ENCODE peak calls at places on chromosomes 5 and 9, in six cellular contexts. C is GM20000; T is stimulated activated CD4-positive, alpha-beta T cell treated with anti-CD3 and anti-CD28 coated beads, Interleukin-12 subunit alpha, Interleukin-12 subunit beta, amount 100 ng/mL, for 24 hours; Q is cardiac muscle cell; R is posterior cingulate gyrus; L is small intestine. A is an unnamed sample.

GRCh38 chr9:132942541-132943182 is 1.8 kb downstream of the TSC1 start:
- DNase-seq in C (no peak), Q (peak), T (no peak), R (no peak), L (peak), A (no peak)

GRCh38 chr9:136671646-136672430 is 9.1 kb downstream of the EGFL7 start:
- DNase-seq in L (no peak), Q (peak), R (no peak), C (peak), T (peak), A (no peak)

GRCh38 chr5:54537720-54538119 is 20.2 kb downstream of the SNX18 start:
- DNase-seq in Q (no peak), T (no peak), R (no peak), C (no peak), L (no peak), A (no peak)

GRCh38 chr9:2015581-2016410 is 649 bp downstream of the SMARCA2 start:
- DNase-seq in Q (peak), T (peak), R (peak), L (peak), C (peak), A (peak)

GRCh38 chr5:32507738-32508434 is 63.3 kb upstream of the ZFR start:
- DNase-seq in L (no peak), T (no peak), R (no peak), Q (peak), C (no peak), A (peak)

GRCh38 chr9:128027166-128027539 is 40.0 kb downstream of the NAIF1 start:
- DNase-seq in Q (peak), L (peak), R (no peak), C (no peak), T (no peak), A (no peak)

GRCh38 chr5:5351288-5352089 is 71.0 kb upstream of the ICE1 start:
- DNase-seq in C (no peak), Q (peak), L (no peak), R (no peak), T (no peak), A (peak)

GRCh38 chr5:1823381-1824034 is 22.3 kb downstream of the NDUFS6 start:
- DNase-seq in C (no peak), R (no peak), L (no peak), T (no peak), Q (no peak), A (no peak)

GRCh38 chr5:4905674-4906528 is 234.2 kb upstream of the ADAMTS16 start:
- DNase-seq in R (peak), T (no peak), L (no peak), Q (no peak), C (no peak), A (peak)